ENCODE peak calls at places on chromosome 15, in eight cellular contexts. One of them, this sample, is unnamed.

GRCh38 chr15:62124176-62124952 is 40.7 kb downstream of the C2CD4B start:
- DNase-seq in spleen: no peak
- DNase-seq in progenitor cell of endocrine pancreas: no peak
- DNase-seq in body of pancreas: no peak
- DNase-seq in RWPE1: no peak
- DNase-seq in esophagus squamous epithelium: no peak
- DNase-seq in OCI-LY7: peak; percentile 6
- DNase-seq in heart left ventricle: no peak
- DNase-seq in this sample: no peak

GRCh38 chr15:70442616-70443321 is 320.6 kb downstream of the UACA start:
- DNase-seq in spleen: no peak
- DNase-seq in progenitor cell of endocrine pancreas: no peak
- DNase-seq in body of pancreas: no peak
- DNase-seq in RWPE1: no peak
- DNase-seq in esophagus squamous epithelium: no peak
- DNase-seq in OCI-LY7: no peak
- DNase-seq in heart left ventricle: no peak
- DNase-seq in this sample: no peak

GRCh38 chr15:75694241-75695182 is 18.1 kb downstream of the CSPG4 start:
- DNase-seq in spleen: peak; percentile 74
- DNase-seq in progenitor cell of endocrine pancreas: peak; percentile 55
- DNase-seq in body of pancreas: peak; percentile 83
- DNase-seq in RWPE1: peak; percentile 93
- DNase-seq in esophagus squamous epithelium: peak; percentile 15
- DNase-seq in OCI-LY7: peak; percentile 39
- DNase-seq in heart left ventricle: peak; percentile 72
- DNase-seq in this sample: peak; percentile 93

GRCh38 chr15:101480613-101481380 is 8.7 kb downstream of the PCSK6 start:
- DNase-seq in spleen: no peak
- DNase-seq in progenitor cell of endocrine pancreas: no peak
- DNase-seq in body of pancreas: no peak
- DNase-seq in RWPE1: no peak
- DNase-seq in esophagus squamous epithelium: no peak
- DNase-seq in OCI-LY7: no peak
- DNase-seq in heart left ventricle: no peak
- DNase-seq in this sample: no peak

GRCh38 chr15:37046876-37047614 is 53.3 kb downstream of the MEIS2 start:
- DNase-seq in spleen: no peak
- DNase-seq in progenitor cell of endocrine pancreas: no peak
- DNase-seq in body of pancreas: no peak
- DNase-seq in RWPE1: peak; percentile 22
- DNase-seq in esophagus squamous epithelium: no peak
- DNase-seq in OCI-LY7: no peak
- DNase-seq in heart left ventricle: no peak
- DNase-seq in this sample: peak; percentile 23

GRCh38 chr15:78282324-78282723 is 17.1 kb downstream of the SKIC8 start:
- DNase-seq in spleen: no peak
- DNase-seq in progenitor cell of endocrine pancreas: no peak
- DNase-seq in body of pancreas: no peak
- DNase-seq in RWPE1: no peak
- DNase-seq in esophagus squamous epithelium: no peak
- DNase-seq in OCI-LY7: no peak
- DNase-seq in heart left ventricle: no peak
- DNase-seq in this sample: no peak

GRCh38 chr15:85125056-85125661 is 143.5 kb downstream of the PDE8A start:
- DNase-seq in spleen: no peak
- DNase-seq in progenitor cell of endocrine pancreas: no peak
- DNase-seq in body of pancreas: no peak
- DNase-seq in RWPE1: peak; percentile 59
- DNase-seq in esophagus squamous epithelium: no peak
- DNase-seq in OCI-LY7: no peak
- DNase-seq in heart left ventricle: no peak
- DNase-seq in this sample: peak; percentile 19

GRCh38 chr15:75197062-75197630 is 4.5 kb upstream of the C15orf39 start:
- DNase-seq in spleen: no peak
- DNase-seq in progenitor cell of endocrine pancreas: no peak
- DNase-seq in body of pancreas: no peak
- DNase-seq in RWPE1: no peak
- DNase-seq in esophagus squamous epithelium: no peak
- DNase-seq in OCI-LY7: no peak
- DNase-seq in heart left ventricle: no peak
- DNase-seq in this sample: no peak

GRCh38 chr15:40106203-40107161 is 2.2 kb downstream of the BMF start:
- DNase-seq in spleen: peak; percentile 86
- DNase-seq in progenitor cell of endocrine pancreas: peak; percentile 49
- DNase-seq in body of pancreas: peak; percentile 91
- DNase-seq in RWPE1: peak; percentile 92
- DNase-seq in esophagus squamous epithelium: no peak
- DNase-seq in OCI-LY7: peak; percentile 67
- DNase-seq in heart left ventricle: no peak
- DNase-seq in this sample: no peak

GRCh38 chr15:78422571-78423340 is 15.3 kb upstream of the IREB2 start:
- DNase-seq in spleen: peak; percentile 89
- DNase-seq in progenitor cell of endocrine pancreas: no peak
- DNase-seq in body of pancreas: peak; percentile 65
- DNase-seq in RWPE1: peak; percentile 73
- DNase-seq in esophagus squamous epithelium: no peak
- DNase-seq in OCI-LY7: peak; percentile 63
- DNase-seq in heart left ventricle: peak; percentile 39
- DNase-seq in this sample: peak; percentile 24

GRCh38 chr15:32959077-32959476 is 235.4 kb downstream of the FMN1 start:
- DNase-seq in spleen: no peak
- DNase-seq in progenitor cell of endocrine pancreas: no peak
- DNase-seq in body of pancreas: no peak
- DNase-seq in RWPE1: no peak
- DNase-seq in esophagus squamous epithelium: no peak
- DNase-seq in OCI-LY7: no peak
- DNase-seq in heart left ventricle: no peak
- DNase-seq in this sample: peak; percentile 89

GRCh38 chr15:101381671-101382212 is 86.7 kb upstream of the SNRPA1 start:
- DNase-seq in spleen: peak; percentile 54
- DNase-seq in progenitor cell of endocrine pancreas: no peak
- DNase-seq in body of pancreas: no peak
- DNase-seq in RWPE1: no peak
- DNase-seq in esophagus squamous epithelium: no peak
- DNase-seq in OCI-LY7: no peak
- DNase-seq in heart left ventricle: no peak
- DNase-seq in this sample: no peak

GRCh38 chr15:91228890-91229289 is 128.8 kb downstream of the SV2B start:
- DNase-seq in spleen: no peak
- DNase-seq in progenitor cell of endocrine pancreas: no peak
- DNase-seq in body of pancreas: no peak
- DNase-seq in RWPE1: no peak
- DNase-seq in esophagus squamous epithelium: no peak
- DNase-seq in OCI-LY7: no peak
- DNase-seq in heart left ventricle: no peak
- DNase-seq in this sample: no peak

GRCh38 chr15:29685156-29686078 is 136.9 kb downstream of the TJP1 start:
- DNase-seq in spleen: no peak
- DNase-seq in progenitor cell of endocrine pancreas: no peak
- DNase-seq in body of pancreas: no peak
- DNase-seq in RWPE1: peak; percentile 59
- DNase-seq in esophagus squamous epithelium: no peak
- DNase-seq in OCI-LY7: no peak
- DNase-seq in heart left ventricle: no peak
- DNase-seq in this sample: no peak

GRCh38 chr15:23734856-23735255 is 47.8 kb upstream of the NDN start:
- DNase-seq in spleen: no peak
- DNase-seq in progenitor cell of endocrine pancreas: no peak
- DNase-seq in body of pancreas: no peak
- DNase-seq in RWPE1: no peak
- DNase-seq in esophagus squamous epithelium: no peak
- DNase-seq in OCI-LY7: no peak
- DNase-seq in heart left ventricle: no peak
- DNase-seq in this sample: no peak

GRCh38 chr15:83282859-83283812 is 1.3 kb downstream of the BNC1 start:
- DNase-seq in spleen: no peak
- DNase-seq in progenitor cell of endocrine pancreas: peak; percentile 24
- DNase-seq in body of pancreas: no peak
- DNase-seq in RWPE1: peak; percentile 36
- DNase-seq in esophagus squamous epithelium: no peak
- DNase-seq in OCI-LY7: no peak
- DNase-seq in heart left ventricle: peak; percentile 19
- DNase-seq in this sample: no peak

GRCh38 chr15:43408789-43409188 is 37.9 kb downstream of the TUBGCP4 start:
- DNase-seq in spleen: no peak
- DNase-seq in progenitor cell of endocrine pancreas: no peak
- DNase-seq in body of pancreas: no peak
- DNase-seq in RWPE1: no peak
- DNase-seq in esophagus squamous epithelium: no peak
- DNase-seq in OCI-LY7: no peak
- DNase-seq in heart left ventricle: no peak
- DNase-seq in this sample: no peak

GRCh38 chr15:68484696-68485400 is 52.9 kb upstream of the ITGA11 start:
- DNase-seq in spleen: no peak
- DNase-seq in progenitor cell of endocrine pancreas: no peak
- DNase-seq in body of pancreas: no peak
- DNase-seq in RWPE1: no peak
- DNase-seq in esophagus squamous epithelium: no peak
- DNase-seq in OCI-LY7: no peak
- DNase-seq in heart left ventricle: no peak
- DNase-seq in this sample: peak; percentile 60

GRCh38 chr15:53974121-53974520 is 4.1 kb upstream of the UNC13C start:
- DNase-seq in spleen: no peak
- DNase-seq in progenitor cell of endocrine pancreas: no peak
- DNase-seq in body of pancreas: no peak
- DNase-seq in RWPE1: no peak
- DNase-seq in esophagus squamous epithelium: no peak
- DNase-seq in OCI-LY7: no peak
- DNase-seq in heart left ventricle: no peak
- DNase-seq in this sample: no peak

GRCh38 chr15:62769604-62770003 is 272.9 kb upstream of the TPM1 start:
- DNase-seq in spleen: no peak
- DNase-seq in progenitor cell of endocrine pancreas: no peak
- DNase-seq in body of pancreas: no peak
- DNase-seq in RWPE1: peak; percentile 75
- DNase-seq in esophagus squamous epithelium: no peak
- DNase-seq in OCI-LY7: no peak
- DNase-seq in heart left ventricle: no peak
- DNase-seq in this sample: peak; percentile 85

GRCh38 chr15:89533861-89534544 is 37.6 kb upstream of the RHCG start:
- DNase-seq in spleen: no peak
- DNase-seq in progenitor cell of endocrine pancreas: no peak
- DNase-seq in body of pancreas: no peak
- DNase-seq in RWPE1: no peak
- DNase-seq in esophagus squamous epithelium: no peak
- DNase-seq in OCI-LY7: no peak
- DNase-seq in heart left ventricle: no peak
- DNase-seq in this sample: peak; percentile 11

GRCh38 chr15:90266061-90266431 is 574 bp downstream of the NGRN start:
- DNase-seq in spleen: peak; percentile 77
- DNase-seq in progenitor cell of endocrine pancreas: no peak
- DNase-seq in body of pancreas: no peak
- DNase-seq in RWPE1: peak; percentile 44
- DNase-seq in esophagus squamous epithelium: no peak
- DNase-seq in OCI-LY7: no peak
- DNase-seq in heart left ventricle: peak; percentile 34
- DNase-seq in this sample: peak; percentile 5

GRCh38 chr15:67997996-67998395 is 56.1 kb upstream of the PIAS1 start:
- DNase-seq in spleen: no peak
- DNase-seq in progenitor cell of endocrine pancreas: no peak
- DNase-seq in body of pancreas: no peak
- DNase-seq in RWPE1: peak; percentile 81
- DNase-seq in esophagus squamous epithelium: no peak
- DNase-seq in OCI-LY7: no peak
- DNase-seq in heart left ventricle: no peak
- DNase-seq in this sample: no peak

GRCh38 chr15:63945838-63946298 is 100.4 kb downstream of the DAPK2 start:
- DNase-seq in spleen: no peak
- DNase-seq in progenitor cell of endocrine pancreas: no peak
- DNase-seq in body of pancreas: peak; percentile 42
- DNase-seq in RWPE1: peak; percentile 91
- DNase-seq in esophagus squamous epithelium: no peak
- DNase-seq in OCI-LY7: no peak
- DNase-seq in heart left ventricle: no peak
- DNase-seq in this sample: no peak
- TF ChIP-seq CTCF in spleen: no peak
- TF ChIP-seq CTCF in progenitor cell of endocrine pancreas: no peak
- TF ChIP-seq CTCF in body of pancreas: no peak
- TF ChIP-seq CTCF in RWPE1: no peak
- TF ChIP-seq CTCF in esophagus squamous epithelium: peak; percentile 52
- TF ChIP-seq CTCF in OCI-LY7: no peak
- TF ChIP-seq CTCF in heart left ventricle: no peak
- TF ChIP-seq CTCF in this sample: no peak

DNA sequence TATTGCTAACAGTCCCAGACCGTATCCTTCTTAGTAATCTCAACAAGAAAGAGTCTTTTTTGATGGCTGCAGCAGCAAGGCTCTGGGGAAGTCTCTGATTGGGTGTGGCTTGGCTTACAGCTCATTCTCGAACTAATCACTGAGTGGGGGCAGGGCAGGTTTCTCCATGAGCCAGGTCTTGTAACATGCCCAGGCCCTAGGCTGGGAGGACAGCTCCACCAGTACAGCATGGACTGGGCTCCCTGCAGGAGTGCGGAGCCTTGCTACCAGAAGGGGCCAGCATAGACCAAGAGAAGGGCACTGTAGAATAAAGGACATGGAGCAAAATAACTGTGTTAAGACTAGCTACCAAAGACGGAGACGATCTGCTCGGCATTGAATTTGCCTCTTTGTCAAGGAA is 7.2 kb downstream of the CD276 start:
- DNase-seq in spleen: peak; percentile 42
- DNase-seq in progenitor cell of endocrine pancreas: no peak
- DNase-seq in body of pancreas: peak; percentile 52
- DNase-seq in RWPE1: peak; percentile 69
- DNase-seq in esophagus squamous epithelium: no peak
- DNase-seq in OCI-LY7: no peak
- DNase-seq in heart left ventricle: peak; percentile 60
- DNase-seq in this sample: no peak
- TF ChIP-seq CTCF in spleen: no peak
- TF ChIP-seq CTCF in progenitor cell of endocrine pancreas: no peak
- TF ChIP-seq CTCF in body of pancreas: no peak
- TF ChIP-seq CTCF in RWPE1: no peak
- TF ChIP-seq CTCF in esophagus squamous epithelium: no peak
- TF ChIP-seq CTCF in OCI-LY7: no peak
- TF ChIP-seq CTCF in heart left ventricle: peak; percentile 31
- TF ChIP-seq CTCF in this sample: peak; percentile 26

GRCh38 chr15:63915888-63916731 is 82.4 kb upstream of the HERC1 start:
- DNase-seq in spleen: peak; percentile 61
- DNase-seq in progenitor cell of endocrine pancreas: no peak
- DNase-seq in body of pancreas: no peak
- DNase-seq in RWPE1: no peak
- DNase-seq in esophagus squamous epithelium: no peak
- DNase-seq in OCI-LY7: no peak
- DNase-seq in heart left ventricle: no peak
- DNase-seq in this sample: no peak
- TF ChIP-seq CTCF in spleen: no peak
- TF ChIP-seq CTCF in progenitor cell of endocrine pancreas: peak; percentile 38
- TF ChIP-seq CTCF in body of pancreas: no peak
- TF ChIP-seq CTCF in RWPE1: no peak
- TF ChIP-seq CTCF in esophagus squamous epithelium: peak; percentile 26
- TF ChIP-seq CTCF in OCI-LY7: no peak
- TF ChIP-seq CTCF in heart left ventricle: peak; percentile 15
- TF ChIP-seq CTCF in this sample: peak; percentile 65

DNA sequence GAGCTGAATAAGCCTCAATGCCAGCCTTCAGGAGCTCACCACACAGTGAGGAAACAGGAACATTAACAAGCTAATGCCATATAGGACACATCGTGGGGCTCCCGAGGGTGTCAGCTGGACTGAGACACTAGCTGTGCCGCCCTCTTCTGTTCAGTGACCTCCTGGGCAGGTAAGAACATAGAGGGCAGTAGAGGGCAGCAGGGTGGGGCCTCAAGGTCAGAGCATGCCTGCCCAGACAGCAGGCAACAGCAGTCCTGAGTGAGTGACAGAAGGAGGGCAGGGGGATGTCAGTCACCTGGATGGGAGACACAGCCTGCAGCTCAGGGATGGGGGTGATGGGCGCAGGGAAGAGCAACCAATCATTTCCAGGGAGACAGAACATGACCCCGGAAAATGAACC is 15.5 kb downstream of the NTRK3 start:
- DNase-seq in spleen: no peak
- DNase-seq in progenitor cell of endocrine pancreas: no peak
- DNase-seq in body of pancreas: no peak
- DNase-seq in RWPE1: no peak
- DNase-seq in esophagus squamous epithelium: no peak
- DNase-seq in OCI-LY7: no peak
- DNase-seq in heart left ventricle: no peak
- DNase-seq in this sample: no peak
- TF ChIP-seq CTCF in spleen: no peak
- TF ChIP-seq CTCF in progenitor cell of endocrine pancreas: no peak
- TF ChIP-seq CTCF in body of pancreas: no peak
- TF ChIP-seq CTCF in RWPE1: no peak
- TF ChIP-seq CTCF in esophagus squamous epithelium: no peak
- TF ChIP-seq CTCF in OCI-LY7: peak; percentile 36
- TF ChIP-seq CTCF in heart left ventricle: no peak
- TF ChIP-seq CTCF in this sample: no peak

This sample was measured in astrocyte of the cerebellum.